ENCODE peak calls at places on chromosomes 1 and 21, in nine cellular contexts. X, H, Q, L, P, D, U, O and A are unnamed samples.

GRCh38 chr21:43957128-43957571 is 55.0 kb upstream of the TRAPPC10 start:
- DNase-seq in X (no peak), H (no peak), Q (no peak), L (no peak), P (no peak), D (no peak), U (no peak), O (no peak), A (no peak)

GRCh38 chr21:41715649-41716321 is 51.1 kb downstream of the RIPK4 start:
- DNase-seq in X (peak; percentile 96), H (no peak), Q (no peak), L (no peak), P (no peak), D (no peak), U (peak; percentile 34), O (no peak), A (no peak)

GRCh38 chr21:34670962-34671348 is 2.2 kb downstream of the CLIC6 start:
- DNase-seq in X (no peak), H (peak; percentile 41), Q (no peak), L (no peak), P (no peak), D (no peak), U (no peak), O (no peak), A (no peak)

GRCh38 chr1:246311461-246311860 is 195.6 kb downstream of the SMYD3 start:
- DNase-seq in X (no peak), H (no peak), Q (no peak), L (no peak), P (no peak), D (no peak), U (no peak), O (no peak), A (no peak)

GRCh38 chr1:205061665-205062069 is 18.7 kb downstream of the CNTN2 start:
- DNase-seq in X (peak; percentile 13), H (peak; percentile 89), Q (peak; percentile 14), L (peak; percentile 73), P (peak; percentile 29), D (peak; percentile 12), U (peak; percentile 89), O (peak; percentile 53), A (no peak)

GRCh38 chr1:190067592-190067991 is 410.1 kb downstream of the BRINP3 start:
- DNase-seq in X (no peak), H (no peak), Q (peak; percentile 33), L (no peak), P (no peak), D (no peak), U (no peak), O (no peak), A (peak; percentile 58)

GRCh38 chr21:41821756-41822431 is 55.0 kb upstream of the RIPK4 start:
- DNase-seq in X (no peak), H (no peak), Q (no peak), L (no peak), P (no peak), D (no peak), U (no peak), O (no peak), A (no peak)

GRCh38 chr1:147273409-147274307 is 31.2 kb downstream of the CHD1L start:
- DNase-seq in X (peak; percentile 25), H (peak; percentile 68), Q (peak; percentile 83), L (no peak), P (peak; percentile 18), D (no peak), U (no peak), O (peak; percentile 91), A (peak; percentile 44)

GRCh38 chr1:93332368-93332767 is 13.3 kb upstream of the DR1 start:
- DNase-seq in X (no peak), H (no peak), Q (no peak), L (no peak), P (no peak), D (no peak), U (no peak), O (no peak), A (no peak)